ENCODE peak calls at places on chromosomes 12 and 14, in six cellular contexts. One of them, this sample, is unnamed.

GRCh38 chr12:86748874-86749273 is 492.7 kb upstream of the MGAT4C start:
- DNase-seq in NCI-H345: no peak
- DNase-seq in Right ventricle myocardium inferior: no peak
- DNase-seq in anterior cingulate cortex: no peak
- DNase-seq in HT1080: no peak
- DNase-seq in left ventricle myocardium inferior: no peak
- DNase-seq in this sample: no peak

GRCh38 chr14:58297412-58297761 is 968 bp upstream of the ARID4A start:
- DNase-seq in anterior cingulate cortex: no peak
- DNase-seq in left ventricle myocardium inferior: no peak
- DNase-seq in Right ventricle myocardium inferior: no peak
- DNase-seq in NCI-H345: no peak
- DNase-seq in HT1080: no peak
- DNase-seq in this sample: no peak

GRCh38 chr12:42296503-42297109 is 29.3 kb downstream of the ZCRB1 start:
- DNase-seq in NCI-H345: no peak
- DNase-seq in HT1080: peak
- DNase-seq in left ventricle myocardium inferior: no peak
- DNase-seq in anterior cingulate cortex: no peak
- DNase-seq in Right ventricle myocardium inferior: no peak
- DNase-seq in this sample: no peak

GRCh38 chr12:104501641-104502040 is 44.9 kb downstream of the CHST11 start:
- DNase-seq in NCI-H345: no peak
- DNase-seq in anterior cingulate cortex: no peak
- DNase-seq in HT1080: no peak
- DNase-seq in Right ventricle myocardium inferior: no peak
- DNase-seq in left ventricle myocardium inferior: no peak
- DNase-seq in this sample: no peak

GRCh38 chr14:34064349-34064748 is 113.5 kb upstream of the EGLN3 start:
- DNase-seq in Right ventricle myocardium inferior: no peak
- DNase-seq in anterior cingulate cortex: no peak
- DNase-seq in left ventricle myocardium inferior: peak
- DNase-seq in NCI-H345: no peak
- DNase-seq in HT1080: no peak
- DNase-seq in this sample: peak

GRCh38 chr12:34287986-34288962 is 266.0 kb downstream of the ALG10 start:
- DNase-seq in left ventricle myocardium inferior: peak
- DNase-seq in Right ventricle myocardium inferior: no peak
- DNase-seq in NCI-H345: no peak
- DNase-seq in anterior cingulate cortex: no peak
- DNase-seq in HT1080: no peak
- DNase-seq in this sample: no peak

GRCh38 chr14:93522221-93522620 is 91.5 kb downstream of the UNC79 start:
- DNase-seq in Right ventricle myocardium inferior: no peak
- DNase-seq in HT1080: no peak
- DNase-seq in anterior cingulate cortex: no peak
- DNase-seq in left ventricle myocardium inferior: no peak
- DNase-seq in NCI-H345: no peak
- DNase-seq in this sample: no peak

GRCh38 chr12:106601031-106601430 is 18.2 kb downstream of the RFX4 start:
- DNase-seq in left ventricle myocardium inferior: no peak
- DNase-seq in Right ventricle myocardium inferior: no peak
- DNase-seq in NCI-H345: no peak
- DNase-seq in anterior cingulate cortex: no peak
- DNase-seq in HT1080: no peak
- DNase-seq in this sample: peak

GRCh38 chr14:95514131-95515079 is 2.0 kb downstream of the SYNE3 start:
- DNase-seq in HT1080: no peak
- DNase-seq in NCI-H345: peak
- DNase-seq in anterior cingulate cortex: no peak
- DNase-seq in Right ventricle myocardium inferior: no peak
- DNase-seq in left ventricle myocardium inferior: no peak
- DNase-seq in this sample: peak

GRCh38 chr12:57006809-57007475 is 596 bp upstream of the ZBTB39 start:
- DNase-seq in anterior cingulate cortex: no peak
- DNase-seq in NCI-H345: no peak
- DNase-seq in HT1080: no peak
- DNase-seq in left ventricle myocardium inferior: no peak
- DNase-seq in Right ventricle myocardium inferior: no peak
- DNase-seq in this sample: no peak

GRCh38 chr12:56004211-56004610 is 7.1 kb downstream of the SUOX start:
- DNase-seq in Right ventricle myocardium inferior: no peak
- DNase-seq in anterior cingulate cortex: no peak
- DNase-seq in HT1080: no peak
- DNase-seq in left ventricle myocardium inferior: no peak
- DNase-seq in NCI-H345: no peak
- DNase-seq in this sample: no peak

GRCh38 chr12:133057446-133057845 is 20.1 kb downstream of the ZNF84 start:
- DNase-seq in left ventricle myocardium inferior: no peak
- DNase-seq in anterior cingulate cortex: no peak
- DNase-seq in Right ventricle myocardium inferior: no peak
- DNase-seq in NCI-H345: no peak
- DNase-seq in HT1080: no peak
- DNase-seq in this sample: no peak

GRCh38 chr12:553216-554000 is 93.7 kb downstream of the B4GALNT3 start:
- DNase-seq in Right ventricle myocardium inferior: no peak
- DNase-seq in left ventricle myocardium inferior: no peak
- DNase-seq in anterior cingulate cortex: no peak
- DNase-seq in HT1080: no peak
- DNase-seq in NCI-H345: no peak
- DNase-seq in this sample: peak

GRCh38 chr14:101584049-101584859 is 23.0 kb downstream of the DIO3 start:
- DNase-seq in left ventricle myocardium inferior: peak
- DNase-seq in anterior cingulate cortex: no peak
- DNase-seq in NCI-H345: no peak
- DNase-seq in HT1080: no peak
- DNase-seq in Right ventricle myocardium inferior: no peak
- DNase-seq in this sample: peak

GRCh38 chr14:99389171-99389826 is 91.4 kb downstream of the SETD3 start:
- DNase-seq in HT1080: peak
- DNase-seq in anterior cingulate cortex: peak
- DNase-seq in NCI-H345: peak
- DNase-seq in left ventricle myocardium inferior: no peak
- DNase-seq in Right ventricle myocardium inferior: no peak
- DNase-seq in this sample: peak

GRCh38 chr12:111964935-111965334 is 48.0 kb downstream of the TMEM116 start:
- DNase-seq in HT1080: no peak
- DNase-seq in NCI-H345: peak
- DNase-seq in Right ventricle myocardium inferior: no peak
- DNase-seq in left ventricle myocardium inferior: no peak
- DNase-seq in anterior cingulate cortex: no peak
- DNase-seq in this sample: no peak

GRCh38 chr12:68765696-68766095 is 19.7 kb downstream of the SLC35E3 start:
- DNase-seq in NCI-H345: no peak
- DNase-seq in left ventricle myocardium inferior: no peak
- DNase-seq in anterior cingulate cortex: no peak
- DNase-seq in HT1080: no peak
- DNase-seq in Right ventricle myocardium inferior: no peak
- DNase-seq in this sample: no peak

This sample was measured in right cardiac atrium.